ENCODE peak calls at places on chromosomes 7 and 10, in four cellular contexts. One of them, this sample, is unnamed.

GRCh38 chr10:14560274-14560673 is 214.4 kb downstream of the FAM107B start:
- DNase-seq in K562: no peak
- DNase-seq in WTC11: peak
- DNase-seq in HepG2: no peak
- DNase-seq in this sample: no peak

GRCh38 chr10:70905071-70906021 is 17.0 kb upstream of the PCBD1 start:
- DNase-seq in K562: no peak
- DNase-seq in HepG2: no peak
- DNase-seq in WTC11: peak
- DNase-seq in this sample: no peak

GRCh38 chr7:34039033-34039432 is 133.7 kb downstream of the BMPER start:
- DNase-seq in HepG2: no peak
- DNase-seq in WTC11: no peak
- DNase-seq in K562: no peak
- DNase-seq in this sample: no peak

GRCh38 chr7:157539521-157539920 is 202.7 kb downstream of the DNAJB6 start:
- DNase-seq in WTC11: peak
- DNase-seq in HepG2: no peak
- DNase-seq in K562: no peak
- DNase-seq in this sample: no peak

GRCh38 chr10:23294638-23295247 is 49.9 kb downstream of the C10orf67 start:
- DNase-seq in WTC11: no peak
- DNase-seq in K562: no peak
- DNase-seq in HepG2: no peak
- DNase-seq in this sample: no peak

GRCh38 chr7:151274936-151275812 is 26.7 kb upstream of the SMARCD3 start:
- DNase-seq in HepG2: no peak
- DNase-seq in K562: no peak
- DNase-seq in WTC11: no peak
- DNase-seq in this sample: no peak

GRCh38 chr7:6162650-6163366 is 109.6 kb downstream of the CYTH3 start:
- DNase-seq in HepG2: no peak
- DNase-seq in WTC11: no peak
- DNase-seq in K562: no peak
- DNase-seq in this sample: no peak

GRCh38 chr7:32223071-32223650 is 153.0 kb upstream of the PDE1C start:
- DNase-seq in K562: no peak
- DNase-seq in HepG2: no peak
- DNase-seq in WTC11: no peak
- DNase-seq in this sample: no peak

GRCh38 chr10:43339136-43339535 is 32.3 kb upstream of the FXYD4 start:
- DNase-seq in WTC11: no peak
- DNase-seq in K562: no peak
- DNase-seq in HepG2: no peak
- DNase-seq in this sample: no peak

GRCh38 chr7:78769551-78770101 is 683.8 kb downstream of the MAGI2 start:
- DNase-seq in HepG2: no peak
- DNase-seq in WTC11: no peak
- DNase-seq in K562: no peak
- DNase-seq in this sample: no peak

GRCh38 chr10:131790021-131790420 is 110.8 kb upstream of the PPP2R2D start:
- DNase-seq in HepG2: no peak
- DNase-seq in WTC11: no peak
- DNase-seq in K562: peak
- DNase-seq in this sample: no peak

GRCh38 chr10:72736176-72736795 is 44.3 kb downstream of the MCU start:
- DNase-seq in K562: no peak
- DNase-seq in WTC11: no peak
- DNase-seq in HepG2: peak
- DNase-seq in this sample: no peak

GRCh38 chr10:102815790-102816549 is 21.2 kb downstream of the CYP17A1 start:
- DNase-seq in WTC11: no peak
- DNase-seq in HepG2: no peak
- DNase-seq in K562: no peak
- DNase-seq in this sample: no peak

GRCh38 chr10:102814456-102814871 is 22.7 kb downstream of the CYP17A1 start:
- DNase-seq in WTC11: no peak
- DNase-seq in HepG2: peak
- DNase-seq in K562: peak
- DNase-seq in this sample: no peak

GRCh38 chr10:102813017-102813541 is 24.1 kb downstream of the CYP17A1 start:
- DNase-seq in HepG2: no peak
- DNase-seq in K562: no peak
- DNase-seq in WTC11: no peak
- DNase-seq in this sample: no peak

GRCh38 chr10:102813734-102814455 is 23.3 kb downstream of the CYP17A1 start:
- DNase-seq in K562: peak
- DNase-seq in HepG2: peak
- DNase-seq in WTC11: no peak
- DNase-seq in this sample: no peak

GRCh38 chr10:102814873-102815661 is 22.1 kb downstream of the CYP17A1 start:
- DNase-seq in WTC11: no peak
- DNase-seq in HepG2: peak
- DNase-seq in K562: no peak
- DNase-seq in this sample: no peak
- TF ChIP-seq ELF4 in WTC11: no peak
- TF ChIP-seq ELF4 in HepG2: no peak
- TF ChIP-seq ELF4 in K562: no peak
- TF ChIP-seq ELF4 in this sample: no peak

GRCh38 chr10:129958686-129959543 is 5.2 kb downstream of the EBF3 start:
- DNase-seq in WTC11: peak
- DNase-seq in K562: no peak
- DNase-seq in HepG2: no peak
- DNase-seq in this sample: no peak

GRCh38 chr10:129959544-129960492 is 4.3 kb downstream of the EBF3 start:
- DNase-seq in HepG2: no peak
- DNase-seq in K562: no peak
- DNase-seq in WTC11: no peak
- DNase-seq in this sample: no peak

GRCh38 chr10:129956902-129957673 is 7.0 kb downstream of the EBF3 start:
- DNase-seq in WTC11: no peak
- DNase-seq in K562: no peak
- DNase-seq in HepG2: no peak
- DNase-seq in this sample: no peak

GRCh38 chr10:129956285-129956649 is 7.8 kb downstream of the EBF3 start:
- DNase-seq in K562: no peak
- DNase-seq in WTC11: no peak
- DNase-seq in HepG2: no peak
- DNase-seq in this sample: no peak

GRCh38 chr10:129958118-129958685 is 5.9 kb downstream of the EBF3 start:
- DNase-seq in WTC11: no peak
- DNase-seq in HepG2: no peak
- DNase-seq in K562: no peak
- DNase-seq in this sample: no peak
- TF ChIP-seq ELF4 in WTC11: no peak
- TF ChIP-seq ELF4 in HepG2: no peak
- TF ChIP-seq ELF4 in K562: no peak
- TF ChIP-seq ELF4 in this sample: no peak

GRCh38 chr10:97196213-97197029 is 10.7 kb upstream of the SLIT1 start:
- DNase-seq in WTC11: peak
- DNase-seq in HepG2: peak
- DNase-seq in K562: peak
- DNase-seq in this sample: peak
- TF ChIP-seq ELF4 in WTC11: no peak
- TF ChIP-seq ELF4 in HepG2: no peak
- TF ChIP-seq ELF4 in K562: no peak
- TF ChIP-seq ELF4 in this sample: no peak

GRCh38 chr7:128831994-128832879 is 2.0 kb downstream of the FLNC start:
- DNase-seq in K562: peak
- DNase-seq in WTC11: peak
- DNase-seq in HepG2: no peak
- DNase-seq in this sample: no peak

GRCh38 chr7:128831178-128831993 is 1.2 kb downstream of the FLNC start:
- DNase-seq in HepG2: no peak
- DNase-seq in K562: peak
- DNase-seq in WTC11: peak
- DNase-seq in this sample: peak

GRCh38 chr7:128829391-128830166 is 627 bp upstream of the FLNC start:
- DNase-seq in HepG2: no peak
- DNase-seq in K562: peak
- DNase-seq in WTC11: no peak
- DNase-seq in this sample: no peak

GRCh38 chr7:128832880-128833147 is 2.6 kb downstream of the FLNC start:
- DNase-seq in HepG2: no peak
- DNase-seq in K562: no peak
- DNase-seq in WTC11: no peak
- DNase-seq in this sample: no peak

GRCh38 chr7:128830231-128831177 is at the start of gene FLNC:
- DNase-seq in WTC11: peak
- DNase-seq in HepG2: no peak
- DNase-seq in K562: peak
- DNase-seq in this sample: peak
- TF ChIP-seq ELF4 in WTC11: peak
- TF ChIP-seq ELF4 in HepG2: no peak
- TF ChIP-seq ELF4 in K562: no peak
- TF ChIP-seq ELF4 in this sample: no peak

DNA sequence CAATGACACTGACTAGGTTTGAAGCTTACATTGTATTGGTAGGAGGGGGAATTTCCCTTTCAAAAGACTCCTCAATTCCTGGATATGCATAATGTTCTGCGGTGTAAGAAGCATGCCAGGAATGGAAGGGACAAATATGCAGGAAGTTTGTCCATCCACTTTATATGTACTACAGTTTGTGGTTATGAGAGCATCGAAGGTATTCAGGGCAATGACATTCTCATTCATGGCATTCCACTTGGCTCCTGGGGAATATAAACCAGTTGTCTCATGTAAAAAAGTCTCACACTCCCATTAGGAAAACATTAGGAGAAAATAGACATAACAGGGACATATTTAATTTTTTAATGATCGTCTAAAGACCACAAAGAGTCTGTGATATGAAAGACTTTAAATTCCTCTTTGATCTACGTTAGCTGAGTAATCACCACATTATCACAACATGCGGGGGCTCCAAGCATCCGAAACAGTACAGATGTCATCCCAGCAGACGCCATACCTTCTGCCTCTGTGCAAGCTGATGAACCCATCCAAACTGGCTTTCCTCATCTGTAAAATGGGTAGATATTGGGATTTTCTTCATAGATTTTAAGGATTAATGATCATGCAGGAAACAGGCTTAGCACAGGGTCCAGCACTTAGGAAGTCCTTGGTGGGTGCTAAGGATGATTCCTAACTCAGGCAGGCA is 675.3 kb downstream of the INHBA start:
- DNase-seq in K562: no peak
- DNase-seq in WTC11: no peak
- DNase-seq in HepG2: no peak
- DNase-seq in this sample: no peak
- TF ChIP-seq ELF4 in K562: no peak
- TF ChIP-seq ELF4 in WTC11: no peak
- TF ChIP-seq ELF4 in HepG2: no peak
- TF ChIP-seq ELF4 in this sample: no peak

GRCh38 chr7:137345799-137346449 is 2.4 kb upstream of the PTN start:
- DNase-seq in HepG2: no peak
- DNase-seq in K562: no peak
- DNase-seq in WTC11: no peak
- DNase-seq in this sample: no peak

GRCh38 chr7:137342751-137343482 is 616 bp downstream of the PTN start:
- DNase-seq in WTC11: no peak
- DNase-seq in K562: no peak
- DNase-seq in HepG2: no peak
- DNase-seq in this sample: no peak

GRCh38 chr7:137337902-137338301 is 5.6 kb downstream of the PTN start:
- DNase-seq in HepG2: no peak
- DNase-seq in K562: no peak
- DNase-seq in WTC11: peak
- DNase-seq in this sample: no peak

GRCh38 chr7:137342340-137342739 is 1.2 kb downstream of the PTN start:
- DNase-seq in HepG2: no peak
- DNase-seq in K562: no peak
- DNase-seq in WTC11: no peak
- DNase-seq in this sample: no peak

GRCh38 chr7:137343483-137343841 is at the start of gene PTN:
- DNase-seq in K562: no peak
- DNase-seq in HepG2: no peak
- DNase-seq in WTC11: peak
- DNase-seq in this sample: peak
- TF ChIP-seq ELF4 in K562: no peak
- TF ChIP-seq ELF4 in HepG2: no peak
- TF ChIP-seq ELF4 in WTC11: no peak
- TF ChIP-seq ELF4 in this sample: no peak

DNA sequence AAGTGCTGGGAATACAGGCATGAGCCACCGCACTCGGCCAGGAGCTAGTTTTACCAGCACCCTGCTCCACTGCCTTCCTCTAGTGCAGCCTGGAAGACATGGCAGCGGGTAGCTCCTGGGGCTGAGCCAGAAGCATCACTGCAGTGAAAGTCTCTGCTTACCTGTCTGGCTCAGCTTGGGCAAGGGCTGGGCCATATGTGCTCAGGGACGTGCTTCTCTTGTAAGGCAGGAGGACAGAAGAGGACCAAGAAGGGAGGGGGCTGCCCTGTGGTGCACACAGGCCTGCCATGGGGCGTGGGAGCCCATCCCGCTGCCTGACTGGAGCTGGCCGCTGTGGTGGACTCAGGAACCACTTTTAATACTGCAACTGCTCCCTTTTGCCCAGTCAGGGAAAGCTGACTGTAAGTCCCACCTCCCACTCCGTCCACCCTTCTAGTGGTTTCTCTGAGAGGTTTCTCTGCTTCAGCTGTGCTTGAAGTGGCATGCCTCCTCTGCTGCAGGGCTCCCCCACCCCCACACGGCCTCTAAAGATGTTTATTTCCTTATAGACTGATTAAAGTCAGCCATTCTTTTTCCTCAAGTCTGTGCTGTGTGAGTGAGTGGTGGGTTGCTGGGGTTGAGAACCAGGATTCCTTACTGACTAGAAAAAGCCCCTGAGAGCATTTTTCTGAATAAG is 25.3 kb upstream of the C10orf95 start:
- DNase-seq in K562: no peak
- DNase-seq in HepG2: no peak
- DNase-seq in WTC11: no peak
- DNase-seq in this sample: no peak
- TF ChIP-seq ELF4 in K562: no peak
- TF ChIP-seq ELF4 in HepG2: no peak
- TF ChIP-seq ELF4 in WTC11: no peak
- TF ChIP-seq ELF4 in this sample: no peak

GRCh38 chr10:101940916-101941315 is 97.3 kb upstream of the KCNIP2 start:
- DNase-seq in WTC11: no peak
- DNase-seq in K562: no peak
- DNase-seq in HepG2: no peak
- DNase-seq in this sample: no peak
- TF ChIP-seq ELF4 in WTC11: no peak
- TF ChIP-seq ELF4 in K562: no peak
- TF ChIP-seq ELF4 in HepG2: no peak
- TF ChIP-seq ELF4 in this sample: no peak

DNA sequence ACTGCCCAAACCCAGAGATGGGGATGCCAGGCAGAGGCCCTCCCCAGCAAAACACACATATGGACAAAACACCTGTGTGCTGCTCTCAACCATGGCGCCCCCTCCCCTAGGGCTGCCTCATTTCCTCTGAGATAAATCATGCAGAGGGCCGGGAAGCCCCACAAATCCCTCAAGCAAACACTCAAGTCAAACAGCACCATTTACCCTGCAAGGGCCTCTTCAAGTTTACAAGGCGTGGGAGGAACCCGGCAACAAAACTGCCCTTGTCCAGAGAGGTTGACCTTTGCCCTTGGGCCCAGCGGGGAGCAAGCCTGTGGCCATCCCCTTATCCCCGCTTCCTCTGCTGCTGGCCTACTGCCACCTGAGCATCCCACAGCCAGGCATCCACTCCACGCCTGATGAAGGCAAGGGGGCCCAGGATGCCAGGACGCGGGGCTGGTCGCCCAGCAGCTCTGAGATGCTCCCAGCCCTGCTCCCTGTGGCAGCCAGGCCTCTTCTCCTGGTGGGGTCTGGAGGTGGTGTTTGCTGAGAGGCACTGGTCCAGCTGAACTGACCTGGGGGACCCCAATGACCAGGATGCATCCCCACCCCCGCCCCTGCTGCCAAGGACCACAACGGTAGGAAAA is 77.4 kb downstream of the DLG5 start:
- DNase-seq in WTC11: peak
- DNase-seq in K562: peak
- DNase-seq in HepG2: peak
- DNase-seq in this sample: no peak
- TF ChIP-seq ELF4 in WTC11: no peak
- TF ChIP-seq ELF4 in K562: no peak
- TF ChIP-seq ELF4 in HepG2: no peak
- TF ChIP-seq ELF4 in this sample: no peak

This sample was measured in HEK293T.